ENCODE peak calls at places on chromosomes 4 and X, in five cellular contexts. Z is aorta, K is fibroblast of lung, E is brain microvascular endothelial cell, X is tibial artery. S is an unnamed sample. For H3K36me3, the result is how much of the 10 kb centered on the place peaks cover.

GRCh38 chr4:76723916-76724315 is 174.0 kb downstream of the SOWAHB start:
- DNase-seq in Z (no peak), X (no peak), E (peak), K (peak), S (no peak)

GRCh38 chr4:100100985-100101384 is 89.3 kb downstream of the DDIT4L start:
- DNase-seq in E (no peak), X (no peak), K (no peak), Z (no peak), S (no peak)

GRCh38 chr4:76952631-76953587 is 3.4 kb downstream of the SEPTIN11 start:
- DNase-seq in X (no peak), E (no peak), K (no peak), Z (no peak), S (no peak)

GRCh38 chrX:51743179-51743957 is at the start of gene GSPT2:
- DNase-seq in E (peak), Z (peak), X (peak), K (peak), S (peak)

GRCh38 chr4:7320413-7320812 is 114.3 kb downstream of the PSAPL1 start:
- DNase-seq in Z (no peak), X (no peak), E (no peak), K (no peak), S (no peak)

GRCh38 chrX:122517781-122518180 is 666.3 kb upstream of the GRIA3 start:
- DNase-seq in Z (no peak), E (no peak), X (no peak), K (peak), S (no peak)

GRCh38 chrX:107628662-107629532 is 587 bp downstream of the PRPS1 start:
- DNase-seq in X (peak), Z (no peak), K (peak), E (peak), S (peak)

GRCh38 chr4:166377578-166377977 is 504.5 kb downstream of the TLL1 start:
- DNase-seq in K (no peak), X (no peak), E (no peak), Z (no peak), S (no peak)

DNA sequence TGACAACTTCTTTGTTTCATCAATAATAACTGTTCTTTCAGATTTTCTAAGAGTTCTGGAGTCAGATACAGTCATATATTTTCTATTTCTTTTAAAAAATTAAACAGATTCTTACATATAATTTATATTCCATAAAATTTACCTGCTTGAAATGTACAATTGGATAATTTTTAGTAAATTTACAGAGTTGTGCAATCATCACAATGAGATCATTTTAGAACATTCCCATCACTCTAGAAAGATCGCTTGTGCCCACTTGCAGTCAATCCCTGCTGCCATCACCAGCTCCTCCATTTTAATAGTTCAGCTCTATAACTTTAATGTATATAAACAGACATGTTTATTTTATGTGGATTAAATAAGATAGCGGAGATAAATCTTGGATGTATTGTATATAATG is 29.6 kb upstream of the PRSS48 start:
- DNase-seq in E (no peak), K (no peak), X (no peak), Z (no peak), S (no peak)
- H3K27ac ChIP-seq in E (no peak), K (no peak), X (no peak), Z (no peak), S (no peak)

DNA sequence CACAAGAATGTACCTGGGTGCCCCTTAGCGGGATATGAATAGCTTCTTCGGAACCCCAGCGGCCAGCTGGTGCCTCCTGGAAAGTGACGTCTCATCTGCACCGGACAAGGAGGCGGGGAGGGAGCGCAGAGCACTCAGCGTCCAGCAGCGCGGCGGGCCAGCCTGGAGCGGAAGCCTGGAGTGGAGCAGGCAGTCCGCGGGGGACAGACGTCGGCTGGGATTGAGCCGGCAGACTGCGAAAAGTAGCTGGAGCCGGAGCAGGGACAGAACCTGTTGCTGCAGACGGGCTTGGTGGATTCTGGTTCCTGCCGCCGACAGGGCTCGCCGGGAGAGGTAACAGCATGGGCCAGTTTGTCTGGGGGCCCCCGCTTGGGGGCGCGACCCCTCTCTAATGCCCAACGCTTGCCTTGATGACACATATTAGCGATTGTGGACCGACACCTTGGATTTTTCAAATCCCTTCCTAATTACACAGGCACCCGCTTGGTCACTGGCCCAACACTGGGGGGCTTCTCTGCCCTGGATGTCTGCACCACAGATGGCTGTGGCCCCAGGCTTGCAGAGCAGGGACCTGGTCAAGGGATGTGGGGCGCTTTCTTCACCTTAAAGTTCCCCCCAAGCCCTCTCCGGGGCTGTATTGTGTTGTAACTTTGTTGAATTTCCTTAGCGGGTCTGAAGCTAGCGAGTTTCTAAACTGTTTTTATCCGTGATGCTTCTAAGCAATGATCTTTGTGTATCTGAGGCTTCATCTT is at the start of gene NPFFR2:
- DNase-seq in E (peak), K (no peak), X (no peak), Z (no peak), S (no peak)
- H3K4me3 ChIP-seq in E (peak), K (peak), X (no peak), Z (no peak), S (no peak)

GRCh38 chr4:88043001-88043400 is 35.6 kb downstream of the PKD2 start:
- DNase-seq in X (no peak), E (no peak), Z (no peak), K (no peak), S (no peak)

GRCh38 chr4:88040707-88041106 is 33.3 kb downstream of the PKD2 start:
- DNase-seq in E (peak), K (no peak), Z (no peak), X (no peak), S (no peak)

GRCh38 chr4:88037936-88038335 is 30.5 kb downstream of the PKD2 start:
- DNase-seq in X (no peak), Z (no peak), E (no peak), K (no peak), S (no peak)

GRCh38 chr4:88043586-88044340 is 36.3 kb downstream of the PKD2 start:
- DNase-seq in E (no peak), K (no peak), Z (no peak), X (no peak), S (no peak)

GRCh38 chr4:88041626-88042025 is 34.2 kb downstream of the PKD2 start:
- DNase-seq in K (no peak), X (no peak), Z (no peak), E (no peak), S (no peak)
- H3K36me3 ChIP-seq in K (under half), X (half or more), Z (under half), E (under half), S (under half)

GRCh38 chr4:89146196-89146595 is 34.9 kb downstream of the TIGD2 start:
- DNase-seq in Z (no peak), X (no peak), E (no peak), K (no peak), S (no peak)

GRCh38 chr4:89137231-89137630 is 25.9 kb downstream of the TIGD2 start:
- DNase-seq in X (no peak), Z (no peak), E (no peak), K (no peak), S (no peak)

GRCh38 chr4:89140168-89140759 is 28.9 kb downstream of the TIGD2 start:
- DNase-seq in K (no peak), Z (no peak), E (no peak), X (no peak), S (no peak)

GRCh38 chr4:89137695-89138094 is 26.4 kb downstream of the TIGD2 start:
- DNase-seq in Z (no peak), E (no peak), X (no peak), K (no peak), S (no peak)

DNA sequence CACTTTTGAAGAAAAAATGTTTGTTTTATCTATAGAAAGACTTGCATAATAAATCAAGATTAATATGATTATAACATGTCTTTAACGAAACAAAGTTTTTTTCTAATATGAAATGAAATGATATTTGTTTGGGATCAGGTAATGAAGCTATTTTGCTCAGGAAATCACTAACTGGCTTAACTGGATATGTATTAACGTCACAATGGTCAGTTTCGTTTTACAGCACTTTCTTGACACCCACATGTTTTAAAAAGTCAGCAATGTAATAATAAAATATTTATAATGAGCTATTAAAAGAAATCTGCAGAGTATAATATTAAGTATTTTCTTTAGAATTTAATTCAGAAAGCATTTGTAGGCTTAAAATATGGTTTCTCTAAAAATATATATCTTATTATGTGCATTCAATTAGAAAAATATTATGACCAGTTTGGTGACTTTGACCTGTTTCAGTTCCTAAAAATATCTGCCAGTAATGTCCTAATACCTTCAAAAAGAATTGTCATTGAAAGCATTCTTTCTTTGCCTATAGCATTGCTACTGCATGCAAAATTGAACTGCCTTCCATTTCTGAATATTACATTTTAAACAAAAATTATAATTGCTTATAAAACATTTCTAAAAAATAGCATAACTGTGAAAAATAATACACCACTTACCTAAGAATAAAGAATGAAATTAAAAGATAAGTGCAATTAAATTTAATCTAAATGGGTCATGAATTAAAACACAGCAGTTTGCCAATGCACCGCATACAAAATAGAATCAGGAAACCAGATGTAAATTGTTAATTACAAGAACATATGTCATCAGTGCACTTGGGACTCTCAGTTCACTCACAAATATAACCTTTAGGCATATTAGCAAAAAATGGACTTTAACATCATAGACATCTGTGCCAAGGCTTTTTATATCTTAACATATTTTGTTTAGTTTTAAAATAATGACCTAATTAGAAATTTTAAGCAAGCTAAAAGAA is 31.6 kb downstream of the TIGD2 start:
- DNase-seq in X (no peak), E (no peak), Z (no peak), K (no peak), S (no peak)
- H3K27ac ChIP-seq in X (no peak), E (no peak), Z (no peak), K (no peak), S (no peak)

GRCh38 chr4:114043116-114043515 is 63.7 kb upstream of the ARSJ start:
- DNase-seq in Z (no peak), K (no peak), X (no peak), E (no peak), S (no peak)
- H3K4me3 ChIP-seq in Z (no peak), K (no peak), X (no peak), E (no peak), S (no peak)

GRCh38 chr4:145820407-145820806 is 118.2 kb downstream of the ZNF827 start:
- DNase-seq in K (no peak), X (no peak), E (no peak), Z (no peak), S (no peak)
- H3K36me3 ChIP-seq in K (under half), X (under half), E (under half), Z (under half), S (under half)

DNA sequence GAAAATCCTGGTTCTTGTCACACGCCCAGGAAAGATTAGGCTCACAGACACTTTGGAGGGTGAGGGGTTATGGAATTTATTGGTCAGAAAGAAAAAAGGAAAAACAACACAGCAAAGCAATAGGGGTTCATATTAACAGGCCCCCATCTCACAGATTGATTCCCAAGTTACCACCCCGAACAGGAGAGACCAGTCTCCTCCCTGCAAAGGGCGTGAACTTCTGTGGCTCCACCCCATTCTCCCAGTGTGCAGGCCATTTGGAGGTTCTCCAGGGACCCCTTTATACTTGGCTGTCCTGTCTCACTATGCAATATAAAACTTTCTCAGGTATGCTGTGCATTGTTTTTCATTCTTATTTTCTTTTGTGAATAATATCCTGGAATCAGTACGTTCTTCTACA is 7.4 kb downstream of the FGF2 start:
- DNase-seq in X (no peak), K (no peak), E (no peak), Z (no peak), S (no peak)
- H3K27ac ChIP-seq in X (peak), K (no peak), E (no peak), Z (no peak), S (no peak)

GRCh38 chrX:102651242-102651967 is at the start of gene GPRASP1:
- DNase-seq in X (peak), E (peak), Z (peak), K (peak), S (peak)
- H3K4me3 ChIP-seq in X (peak), E (peak), Z (peak), K (peak), S (peak)

GRCh38 chrX:21853578-21853977 is 2.2 kb upstream of the YY2 start:
- DNase-seq in K (no peak), E (no peak), X (no peak), Z (no peak), S (no peak)
- H3K36me3 ChIP-seq in K (under half), E (under half), X (under half), Z (under half), S (under half)

GRCh38 chr4:26085581-26085980 is 171.6 kb downstream of the SMIM20 start:
- DNase-seq in Z (no peak), X (no peak), E (no peak), K (no peak), S (no peak)

GRCh38 chr4:26087108-26087507 is 173.1 kb downstream of the SMIM20 start:
- DNase-seq in Z (no peak), X (no peak), E (no peak), K (no peak), S (no peak)

GRCh38 chr4:26086621-26087068 is 172.6 kb downstream of the SMIM20 start:
- DNase-seq in K (no peak), X (peak), E (no peak), Z (no peak), S (no peak)

GRCh38 chr4:26084414-26084813 is 170.4 kb downstream of the SMIM20 start:
- DNase-seq in E (no peak), K (no peak), Z (no peak), X (no peak), S (no peak)

GRCh38 chr4:26088433-26088928 is 174.5 kb downstream of the SMIM20 start:
- DNase-seq in X (peak), Z (no peak), E (peak), K (peak), S (no peak)
- H3K27ac ChIP-seq in X (no peak), Z (no peak), E (no peak), K (no peak), S (no peak)

S was measured in CD8-positive, alpha-beta T cell.